ENCODE peak calls at places on chromosome 16, in nine cellular contexts. Q, H, E, D, X, N, V, Y and U are unnamed samples.
A peak's percentile ranks its signal among the peaks of the same experiment; 100 is the strongest.

GRCh38 chr16:630024-630814 is 566 bp upstream of the WFIKKN1 start:
- DNase-seq in Q (no peak), H (no peak), E (no peak), D (no peak), X (no peak), N (no peak), V (peak; percentile 53), Y (no peak), U (no peak)

GRCh38 chr16:23434380-23434779 is 18.6 kb downstream of the COG7 start:
- DNase-seq in Q (peak; percentile 31), H (no peak), E (peak; percentile 69), D (no peak), X (peak; percentile 60), N (peak; percentile 84), V (peak; percentile 26), Y (peak; percentile 69), U (peak; percentile 15)

GRCh38 chr16:4316732-4317461 is 1.0 kb downstream of the GLIS2 start:
- DNase-seq in Q (no peak), H (no peak), E (no peak), D (no peak), X (no peak), N (no peak), V (no peak), Y (no peak), U (no peak)

GRCh38 chr16:88619859-88620655 is 18.3 kb upstream of the IL17C start:
- DNase-seq in Q (no peak), H (no peak), E (no peak), D (no peak), X (no peak), N (no peak), V (no peak), Y (no peak), U (peak; percentile 83)

GRCh38 chr16:66342294-66342900 is 24.1 kb upstream of the CDH5 start:
- DNase-seq in Q (no peak), H (no peak), E (no peak), D (no peak), X (no peak), N (peak; percentile 38), V (peak; percentile 74), Y (peak; percentile 59), U (peak; percentile 43)

GRCh38 chr16:81571592-81572230 is 127.1 kb downstream of the CMIP start:
- DNase-seq in Q (no peak), H (no peak), E (no peak), D (no peak), X (no peak), N (no peak), V (no peak), Y (no peak), U (no peak)

GRCh38 chr16:75256059-75256870 is 4.8 kb upstream of the BCAR1 start:
- DNase-seq in Q (peak; percentile 67), H (no peak), E (no peak), D (no peak), X (no peak), N (no peak), V (no peak), Y (no peak), U (no peak)

GRCh38 chr16:69302301-69302700 is 8.8 kb upstream of the VPS4A start:
- DNase-seq in Q (no peak), H (no peak), E (no peak), D (no peak), X (no peak), N (no peak), V (no peak), Y (no peak), U (no peak)

GRCh38 chr16:81921415-81921814 is 89.9 kb downstream of the SDR42E1 start:
- DNase-seq in Q (no peak), H (no peak), E (no peak), D (no peak), X (no peak), N (no peak), V (no peak), Y (no peak), U (no peak)

GRCh38 chr16:30065943-30066881 is 652 bp downstream of the ALDOA start:
- DNase-seq in Q (peak; percentile 36), H (no peak), E (peak; percentile 65), D (no peak), X (no peak), N (peak; percentile 72), V (no peak), Y (no peak), U (peak; percentile 62)

GRCh38 chr16:24270721-24271120 is 14.6 kb downstream of the CACNG3 start:
- DNase-seq in Q (no peak), H (no peak), E (no peak), D (no peak), X (no peak), N (no peak), V (no peak), Y (no peak), U (no peak)

GRCh38 chr16:81374514-81374913 is 59.8 kb downstream of the GAN start:
- DNase-seq in Q (peak; percentile 27), H (no peak), E (no peak), D (no peak), X (no peak), N (no peak), V (no peak), Y (no peak), U (no peak)

GRCh38 chr16:1972490-1972877 is 631 bp downstream of the TBL3 start:
- DNase-seq in Q (no peak), H (no peak), E (no peak), D (no peak), X (no peak), N (no peak), V (no peak), Y (no peak), U (peak; percentile 33)

GRCh38 chr16:27223701-27224100 is 20.4 kb downstream of the KDM8 start:
- DNase-seq in Q (no peak), H (no peak), E (no peak), D (no peak), X (no peak), N (no peak), V (no peak), Y (no peak), U (no peak)

GRCh38 chr16:27224271-27224737 is 21.0 kb downstream of the KDM8 start:
- DNase-seq in Q (no peak), H (no peak), E (no peak), D (no peak), X (no peak), N (no peak), V (no peak), Y (no peak), U (no peak)

GRCh38 chr16:27221576-27222498 is 18.5 kb downstream of the KDM8 start:
- DNase-seq in Q (peak; percentile 33), H (no peak), E (peak; percentile 92), D (no peak), X (peak; percentile 44), N (peak; percentile 83), V (no peak), Y (no peak), U (no peak)

GRCh38 chr16:27223226-27223610 is 19.9 kb downstream of the KDM8 start:
- DNase-seq in Q (no peak), H (no peak), E (no peak), D (no peak), X (no peak), N (no peak), V (no peak), Y (no peak), U (no peak)

GRCh38 chr16:27222499-27223225 is 19.3 kb downstream of the KDM8 start:
- DNase-seq in Q (peak; percentile 58), H (no peak), E (peak; percentile 91), D (no peak), X (peak; percentile 75), N (peak; percentile 78), V (no peak), Y (no peak), U (no peak)
- TF ChIP-seq CTCF in Q (peak; percentile 8), H (no peak), E (peak; percentile 13), D (no peak), X (no peak), N (no peak), V (no peak), Y (no peak), U (no peak)

GRCh38 chr16:27892879-27893278 is 170.6 kb downstream of the GSG1L start:
- DNase-seq in Q (no peak), H (no peak), E (no peak), D (no peak), X (no peak), N (peak; percentile 3), V (no peak), Y (no peak), U (no peak)
- TF ChIP-seq CTCF in Q (no peak), H (no peak), E (no peak), D (no peak), X (peak; percentile 33), N (no peak), V (no peak), Y (no peak), U (no peak)

GRCh38 chr16:79047337-79047736 is 553.2 kb downstream of the MAF start:
- DNase-seq in Q (no peak), H (no peak), E (no peak), D (no peak), X (no peak), N (no peak), V (no peak), Y (no peak), U (peak; percentile 21)
- TF ChIP-seq CTCF in Q (peak; percentile 37), H (peak; percentile 46), E (no peak), D (no peak), X (peak; percentile 32), N (no peak), V (peak; percentile 68), Y (peak; percentile 17), U (peak; percentile 48)

GRCh38 chr16:3087836-3088235 is 11.3 kb downstream of the ZSCAN10 start:
- DNase-seq in Q (peak; percentile 51), H (no peak), E (no peak), D (no peak), X (no peak), N (no peak), V (no peak), Y (peak; percentile 19), U (no peak)

GRCh38 chr16:3085868-3086595 is 13.1 kb downstream of the ZSCAN10 start:
- DNase-seq in Q (no peak), H (no peak), E (no peak), D (no peak), X (no peak), N (no peak), V (no peak), Y (no peak), U (no peak)

GRCh38 chr16:3088450-3088849 is 10.6 kb downstream of the ZSCAN10 start:
- DNase-seq in Q (no peak), H (no peak), E (no peak), D (no peak), X (no peak), N (no peak), V (no peak), Y (no peak), U (no peak)

GRCh38 chr16:3086596-3087242 is 12.4 kb downstream of the ZSCAN10 start:
- DNase-seq in Q (peak; percentile 52), H (no peak), E (no peak), D (no peak), X (no peak), N (peak; percentile 41), V (no peak), Y (no peak), U (no peak)

DNA sequence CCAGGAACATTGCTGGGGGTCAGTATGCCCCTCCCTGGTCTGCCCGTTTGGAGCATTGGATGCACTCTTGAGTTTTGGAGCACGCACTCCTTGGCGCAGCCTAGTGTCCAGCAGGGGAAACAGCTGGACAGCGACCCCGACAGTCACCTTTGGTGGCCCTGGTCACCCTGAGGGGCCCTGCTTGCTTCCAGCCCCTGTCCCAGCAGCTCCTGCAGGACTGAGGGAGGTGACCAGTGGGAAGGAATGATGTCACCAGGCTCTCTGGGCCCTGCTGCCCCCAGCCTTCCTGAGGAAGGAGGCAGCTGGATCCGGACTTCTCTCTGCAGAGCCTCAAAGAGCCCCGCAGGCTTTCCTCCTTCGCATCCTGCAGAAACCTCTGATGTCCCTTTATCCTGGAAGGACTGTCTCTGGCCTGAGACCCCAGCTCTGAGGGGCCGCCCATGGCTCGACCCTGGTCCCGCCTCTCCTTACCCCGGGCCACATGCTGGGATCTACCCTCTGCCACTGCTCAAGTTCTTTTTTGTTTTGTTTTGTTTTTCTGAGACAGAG is 11.8 kb downstream of the ZSCAN10 start:
- DNase-seq in Q (peak; percentile 60), H (no peak), E (no peak), D (no peak), X (no peak), N (peak; percentile 29), V (peak; percentile 48), Y (peak; percentile 28), U (no peak)
- TF ChIP-seq CTCF in Q (peak; percentile 2), H (no peak), E (no peak), D (peak; percentile 18), X (peak; percentile 39), N (peak; percentile 46), V (no peak), Y (peak; percentile 46), U (peak; percentile 19)